ENCODE peak calls at places on chromosomes 3 and 15, in five cellular contexts. C is kidney glomerular epithelial cell, W is MV-4-11, G is amniotic stem cell, F is SK-MEL-5. T is an unnamed sample.

GRCh38 chr15:99614749-99615288 is 49.0 kb downstream of the MEF2A start:
- DNase-seq in C (no peak), W (peak; percentile 63), G (no peak), F (no peak), T (no peak)

GRCh38 chr3:111944377-111944776 is 34.4 kb upstream of the ABHD10 start:
- DNase-seq in C (no peak), W (no peak), G (no peak), F (no peak), T (no peak)

GRCh38 chr3:169383770-169384169 is 279.7 kb downstream of the MECOM start:
- DNase-seq in C (no peak), W (no peak), G (no peak), F (no peak), T (no peak)

GRCh38 chr3:61789861-61790260 is 228.5 kb downstream of the PTPRG start:
- DNase-seq in C (peak; percentile 22), W (no peak), G (no peak), F (no peak), T (no peak)

GRCh38 chr3:99945328-99945995 is 127.8 kb downstream of the CMSS1 start:
- DNase-seq in C (no peak), W (no peak), G (no peak), F (no peak), T (peak; percentile 42)

GRCh38 chr3:76550522-76551201 is 489.2 kb upstream of the ROBO2 start:
- DNase-seq in C (no peak), W (no peak), G (no peak), F (no peak), T (no peak)

GRCh38 chr15:100230784-100231183 is 111.0 kb downstream of the ADAMTS17 start:
- DNase-seq in C (no peak), W (no peak), G (no peak), F (no peak), T (no peak)

GRCh38 chr3:59326246-59327024 is 276.6 kb upstream of the CFAP20DC start:
- DNase-seq in C (peak; percentile 27), W (no peak), G (no peak), F (peak; percentile 61), T (no peak)